ENCODE peak calls at places on chromosomes 11 and 22, in four cellular contexts. R, Q, C and A are unnamed samples.

GRCh38 chr11:128207861-128208321 is 379.5 kb downstream of the ETS1 start:
- DNase-seq in R (no peak), Q (no peak), C (no peak), A (peak)

GRCh38 chr22:27252282-27253049 is 549.1 kb downstream of the MN1 start:
- DNase-seq in R (no peak), Q (peak), C (no peak), A (peak)

GRCh38 chr22:49243965-49244364 is 583.7 kb downstream of the BRD1 start:
- DNase-seq in R (no peak), Q (no peak), C (no peak), A (no peak)

GRCh38 chr11:72348250-72348649 is 86.1 kb downstream of the CLPB start:
- DNase-seq in R (no peak), Q (no peak), C (no peak), A (no peak)

GRCh38 chr11:41018224-41018623 is 441.2 kb downstream of the LRRC4C start:
- DNase-seq in R (no peak), Q (no peak), C (no peak), A (no peak)

GRCh38 chr11:19598876-19599275 is 113.8 kb upstream of the NAV2 start:
- DNase-seq in R (no peak), Q (no peak), C (no peak), A (no peak)

GRCh38 chr11:113317297-113317696 is 2.9 kb downstream of the TTC12 start:
- DNase-seq in R (no peak), Q (no peak), C (no peak), A (no peak)

GRCh38 chr11:2118674-2119073 is 20.5 kb downstream of the IGF2 start:
- DNase-seq in R (no peak), Q (no peak), C (no peak), A (no peak)

GRCh38 chr11:87036756-87037449 is 831 bp upstream of the TMEM135 start:
- DNase-seq in R (peak), Q (no peak), C (no peak), A (peak)